ENCODE peak calls at places on chromosomes 13 and 19, in seven cellular contexts. N is body of pancreas, W is aorta, D is BE2C, G is heart left ventricle, T is fibroblast of lung, X is uterus. C is an unnamed sample. For H3K4me1, the result is how much of the 10 kb centered on the place peaks cover.

GRCh38 chr13:26811636-26812035 is 51.0 kb upstream of the GPR12 start:
- DNase-seq in N (no peak), X (no peak), G (no peak), T (no peak), D (no peak), W (no peak), C (no peak)

GRCh38 chr13:43686557-43686956 is 100.2 kb downstream of the ENOX1 start:
- DNase-seq in X (peak), N (peak), D (peak), T (peak), G (peak), W (no peak), C (no peak)

GRCh38 chr13:95643471-95643813 is 1.1 kb downstream of the DZIP1 start:
- DNase-seq in G (no peak), D (peak), N (no peak), T (peak), X (peak), W (no peak), C (no peak)

GRCh38 chr13:106491928-106492327 is 43.5 kb downstream of the EFNB2 start:
- DNase-seq in W (no peak), D (no peak), G (no peak), N (no peak), X (no peak), T (no peak), C (no peak)

GRCh38 chr19:4933528-4933927 is 24.2 kb downstream of the UHRF1 start:
- DNase-seq in X (no peak), T (peak), W (no peak), D (no peak), N (peak), G (no peak), C (no peak)

GRCh38 chr13:109707044-109707794 is 79.2 kb downstream of the IRS2 start:
- DNase-seq in D (peak), G (no peak), T (peak), N (no peak), X (no peak), W (no peak), C (no peak)

GRCh38 chr19:53333071-53333465 is 481 bp upstream of the ZNF845 start:
- DNase-seq in W (peak), X (peak), D (peak), N (peak), T (no peak), G (peak), C (peak)

GRCh38 chr19:5282926-5283325 is 57.7 kb downstream of the PTPRS start:
- DNase-seq in X (no peak), D (no peak), G (no peak), N (no peak), W (no peak), T (no peak), C (no peak)

GRCh38 chr19:43749898-43750297 is 4.9 kb downstream of the SMG9 start:
- DNase-seq in G (no peak), N (no peak), W (no peak), D (no peak), T (no peak), X (no peak), C (no peak)

GRCh38 chr13:37443538-37443937 is 155.0 kb downstream of the POSTN start:
- DNase-seq in D (no peak), T (peak), X (no peak), N (no peak), G (no peak), W (no peak), C (no peak)

GRCh38 chr13:80132741-80133601 is 208.0 kb downstream of the SPRY2 start:
- DNase-seq in G (peak), X (peak), W (no peak), N (peak), T (peak), D (peak), C (no peak)

GRCh38 chr19:12723383-12723642 is 419 bp downstream of the TNPO2 start:
- DNase-seq in T (peak), W (no peak), D (no peak), N (no peak), X (no peak), G (no peak), C (no peak)

GRCh38 chr13:106349080-106349841 is 186.2 kb downstream of the EFNB2 start:
- DNase-seq in D (peak), G (peak), T (no peak), W (peak), N (no peak), X (no peak), C (no peak)

GRCh38 chr13:30735025-30735967 is at the start of gene ALOX5AP:
- DNase-seq in D (no peak), W (no peak), G (no peak), T (no peak), N (peak), X (no peak), C (no peak)

GRCh38 chr19:19448238-19448544 is 42.7 kb downstream of the GATAD2A start:
- DNase-seq in G (no peak), T (no peak), D (no peak), N (peak), W (no peak), X (no peak), C (no peak)

GRCh38 chr19:1811942-1812425 is at the start of gene ATP8B3:
- DNase-seq in W (peak), G (no peak), T (no peak), X (no peak), D (no peak), N (no peak), C (peak)

GRCh38 chr13:23506821-23507210 is 63.4 kb upstream of the TNFRSF19 start:
- DNase-seq in W (no peak), D (peak), X (peak), T (peak), G (peak), N (no peak), C (no peak)

GRCh38 chr13:35785563-35786327 is 309.3 kb upstream of the MAB21L1 start:
- DNase-seq in T (no peak), X (no peak), N (no peak), D (peak), W (no peak), G (no peak), C (no peak)

GRCh38 chr13:40706439-40706838 is 40.0 kb upstream of the FOXO1 start:
- DNase-seq in D (no peak), X (no peak), W (no peak), T (no peak), G (no peak), N (no peak), C (no peak)

GRCh38 chr13:32660227-32660626 is 74.0 kb downstream of the PDS5B start:
- DNase-seq in W (no peak), N (no peak), T (no peak), D (peak), X (no peak), G (no peak), C (no peak)

GRCh38 chr13:58979851-58980250 is 1183.9 kb downstream of the DIAPH3 start:
- DNase-seq in T (no peak), W (no peak), X (no peak), N (no peak), G (no peak), D (no peak), C (no peak)

GRCh38 chr13:59856281-59856810 is 307.4 kb downstream of the DIAPH3 start:
- DNase-seq in T (no peak), D (no peak), N (no peak), X (no peak), G (no peak), W (no peak), C (no peak)

GRCh38 chr13:29140277-29140676 is 320.1 kb downstream of the MTUS2 start:
- DNase-seq in G (peak), D (no peak), N (no peak), X (no peak), W (peak), T (peak), C (no peak)

GRCh38 chr13:80047406-80047805 is 293.5 kb downstream of the SPRY2 start:
- DNase-seq in N (peak), D (no peak), X (no peak), W (no peak), G (no peak), T (peak), C (no peak)

GRCh38 chr13:73287871-73288270 is 229.1 kb downstream of the KLF5 start:
- DNase-seq in N (no peak), X (no peak), W (no peak), T (no peak), G (no peak), D (no peak), C (no peak)

GRCh38 chr19:8490395-8490760 is 12.1 kb downstream of the PRAM1 start:
- DNase-seq in D (no peak), N (no peak), W (no peak), G (no peak), T (no peak), X (no peak), C (no peak)

GRCh38 chr13:29587645-29588044 is 7.8 kb downstream of the SLC7A1 start:
- DNase-seq in X (no peak), W (no peak), T (no peak), N (no peak), D (no peak), G (no peak), C (no peak)

GRCh38 chr13:110343241-110343865 is 36.3 kb downstream of the COL4A2 start:
- DNase-seq in N (no peak), W (no peak), T (no peak), X (peak), D (no peak), G (no peak), C (no peak)

GRCh38 chr19:47330466-47330869 is 1.5 kb upstream of the C5AR2 start:
- DNase-seq in W (no peak), T (peak), X (no peak), N (peak), G (no peak), D (no peak), C (no peak)

DNA sequence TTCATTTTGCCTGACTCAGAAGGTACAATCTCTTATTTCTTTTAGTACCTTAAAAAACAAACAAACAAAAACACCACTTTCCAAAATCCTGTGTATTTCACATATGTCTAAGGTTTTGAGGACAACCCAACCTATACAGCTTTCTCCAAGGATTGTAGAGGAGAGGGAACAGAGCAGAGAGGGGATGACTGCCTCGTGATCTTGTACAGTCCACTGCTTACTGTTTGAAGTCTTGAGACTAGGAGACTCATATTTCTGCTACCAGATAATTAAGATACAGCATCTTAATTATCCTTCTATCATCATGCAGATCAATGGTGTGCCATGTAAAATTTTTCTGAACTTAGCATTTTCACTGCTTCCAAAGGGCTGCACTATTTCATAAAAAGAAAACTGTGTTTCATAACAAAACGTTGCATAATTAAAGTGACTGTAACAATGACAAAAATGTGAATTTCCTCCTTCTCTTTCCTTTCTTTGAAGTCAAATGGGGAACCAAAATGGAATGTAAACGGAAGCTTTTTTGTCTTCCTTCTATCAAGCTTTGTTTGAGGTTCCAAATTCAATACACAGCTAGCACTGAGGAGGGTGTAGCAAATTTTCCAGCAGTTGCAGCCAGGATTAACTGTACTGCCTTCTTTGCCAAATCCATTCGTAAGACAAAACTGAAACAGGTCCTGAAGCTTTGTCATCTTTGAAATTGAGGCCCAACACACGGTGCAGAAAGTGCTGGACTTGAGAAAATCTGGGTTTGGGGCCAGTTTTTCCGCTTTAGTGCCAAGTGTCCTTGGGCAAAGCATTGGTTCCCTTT is 34.8 kb upstream of the RCBTB2 start:
- DNase-seq in D (no peak), X (no peak), G (peak), N (peak), T (peak), W (no peak), C (no peak)
- H3K4me1 ChIP-seq in D (under half), X (under half), G (half or more), N (under half), T (under half), W (under half), C (under half)

GRCh38 chr19:3426433-3426832 is 53.9 kb downstream of the SMIM24 start:
- DNase-seq in X (no peak), W (no peak), N (no peak), G (no peak), D (no peak), T (no peak), C (no peak)
- H3K4me1 ChIP-seq in X (under half), W (under half), N (under half), G (under half), D (under half), T (under half), C (under half)

DNA sequence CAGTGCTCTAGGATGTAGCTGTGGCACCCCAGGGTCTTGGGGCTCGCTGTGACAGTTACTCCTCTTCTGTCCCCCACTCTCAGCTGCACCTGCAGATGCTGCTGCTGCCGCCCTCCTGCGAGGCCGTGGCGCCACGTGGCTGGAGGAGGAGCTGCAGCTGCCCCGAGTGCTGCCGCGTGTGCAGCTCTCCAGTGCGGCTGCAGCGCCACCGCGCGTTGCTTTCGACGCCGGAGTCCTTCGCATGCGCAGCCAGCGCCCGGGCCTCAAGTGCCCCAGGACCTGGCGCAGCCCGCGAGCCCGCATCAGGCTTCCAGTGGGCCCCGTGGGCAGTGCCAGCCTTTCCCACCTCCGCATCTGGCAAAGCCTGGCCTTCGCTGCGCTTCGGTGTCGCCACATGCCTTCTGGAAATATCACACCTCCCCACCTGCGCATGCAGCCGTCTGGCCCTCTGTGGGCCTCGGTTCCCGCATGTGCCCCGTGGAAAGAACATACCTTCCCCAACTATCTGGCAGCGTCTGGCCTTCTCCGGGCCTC is 692 bp upstream of the ZNF580 start:
- DNase-seq in T (peak), N (peak), G (peak), D (peak), X (no peak), W (peak), C (peak)
- H3K4me1 ChIP-seq in T (under half), N (half or more), G (half or more), D (under half), X (under half), W (under half), C (half or more)

GRCh38 chr13:51251480-51251879 is 29.3 kb downstream of the FAM124A start:
- DNase-seq in D (no peak), W (no peak), X (no peak), N (no peak), T (no peak), G (no peak), C (no peak)

GRCh38 chr13:51252954-51253531 is 30.8 kb downstream of the FAM124A start:
- DNase-seq in N (peak), D (no peak), X (no peak), T (no peak), W (no peak), G (no peak), C (no peak)

GRCh38 chr13:51246411-51247298 is 24.5 kb downstream of the FAM124A start:
- DNase-seq in G (peak), W (peak), X (no peak), D (peak), N (no peak), T (no peak), C (no peak)

GRCh38 chr13:51249254-51249653 is 27.1 kb downstream of the FAM124A start:
- DNase-seq in T (peak), D (no peak), N (no peak), W (no peak), X (no peak), G (no peak), C (no peak)

GRCh38 chr13:51249767-51250741 is 27.9 kb downstream of the FAM124A start:
- DNase-seq in T (no peak), D (no peak), X (no peak), G (no peak), W (no peak), N (peak), C (no peak)
- H3K4me1 ChIP-seq in T (under half), D (under half), X (under half), G (under half), W (under half), N (under half), C (under half)

GRCh38 chr19:3336680-3337523 is 29.5 kb upstream of the NFIC start:
- DNase-seq in N (peak), W (peak), T (peak), X (peak), D (no peak), G (peak), C (no peak)

GRCh38 chr19:3335431-3336350 is 30.7 kb upstream of the NFIC start:
- DNase-seq in D (no peak), G (peak), W (no peak), X (peak), N (peak), T (peak), C (no peak)

GRCh38 chr19:3340340-3340739 is 26.0 kb upstream of the NFIC start:
- DNase-seq in T (no peak), N (no peak), W (no peak), X (no peak), D (no peak), G (no peak), C (no peak)

GRCh38 chr19:3336351-3336679 is 30.1 kb upstream of the NFIC start:
- DNase-seq in X (no peak), N (no peak), W (no peak), G (no peak), D (no peak), T (no peak), C (no peak)

GRCh38 chr19:3338541-3339181 is 27.7 kb upstream of the NFIC start:
- DNase-seq in D (no peak), N (peak), W (no peak), X (no peak), T (no peak), G (no peak), C (peak)
- H3K4me1 ChIP-seq in D (under half), N (half or more), W (under half), X (under half), T (under half), G (under half), C (under half)

GRCh38 chr19:51294977-51295375 is 16.5 kb upstream of the IGLON5 start:
- DNase-seq in D (no peak), T (no peak), N (no peak), X (no peak), W (no peak), G (no peak), C (no peak)

GRCh38 chr19:51294211-51294976 is 17.1 kb upstream of the IGLON5 start:
- DNase-seq in X (no peak), G (no peak), N (no peak), W (no peak), D (no peak), T (no peak), C (no peak)

GRCh38 chr19:51296331-51297093 is 14.9 kb upstream of the IGLON5 start:
- DNase-seq in W (no peak), N (no peak), D (peak), G (no peak), X (no peak), T (no peak), C (no peak)

GRCh38 chr19:51297406-51297805 is 14.0 kb upstream of the IGLON5 start:
- DNase-seq in G (no peak), D (no peak), X (no peak), W (no peak), T (no peak), N (no peak), C (no peak)

GRCh38 chr19:51295382-51296126 is 15.9 kb upstream of the IGLON5 start:
- DNase-seq in N (no peak), W (no peak), T (no peak), D (no peak), G (no peak), X (no peak), C (no peak)
- H3K4me1 ChIP-seq in N (under half), W (under half), T (under half), D (under half), G (under half), X (under half), C (under half)

GRCh38 chr19:10769533-10770491 is 51.9 kb downstream of the DNM2 start:
- DNase-seq in N (peak), X (peak), W (no peak), D (peak), G (peak), T (peak), C (no peak)
- H3K4me1 ChIP-seq in N (half or more), X (under half), W (under half), D (under half), G (half or more), T (under half), C (under half)

GRCh38 chr19:10418281-10419199 is 1.8 kb upstream of the PDE4A start:
- DNase-seq in X (no peak), W (no peak), T (no peak), D (peak), N (no peak), G (no peak), C (no peak)

GRCh38 chr19:10417598-10418280 is 2.6 kb upstream of the PDE4A start:
- DNase-seq in T (no peak), G (no peak), X (no peak), N (no peak), W (peak), D (peak), C (no peak)

GRCh38 chr19:10416083-10416379 is 4.3 kb upstream of the PDE4A start:
- DNase-seq in G (no peak), X (no peak), N (no peak), D (no peak), T (no peak), W (no peak), C (no peak)

GRCh38 chr19:10419200-10419645 is 1.1 kb upstream of the PDE4A start:
- DNase-seq in D (peak), W (peak), T (no peak), G (no peak), N (no peak), X (no peak), C (peak)

DNA sequence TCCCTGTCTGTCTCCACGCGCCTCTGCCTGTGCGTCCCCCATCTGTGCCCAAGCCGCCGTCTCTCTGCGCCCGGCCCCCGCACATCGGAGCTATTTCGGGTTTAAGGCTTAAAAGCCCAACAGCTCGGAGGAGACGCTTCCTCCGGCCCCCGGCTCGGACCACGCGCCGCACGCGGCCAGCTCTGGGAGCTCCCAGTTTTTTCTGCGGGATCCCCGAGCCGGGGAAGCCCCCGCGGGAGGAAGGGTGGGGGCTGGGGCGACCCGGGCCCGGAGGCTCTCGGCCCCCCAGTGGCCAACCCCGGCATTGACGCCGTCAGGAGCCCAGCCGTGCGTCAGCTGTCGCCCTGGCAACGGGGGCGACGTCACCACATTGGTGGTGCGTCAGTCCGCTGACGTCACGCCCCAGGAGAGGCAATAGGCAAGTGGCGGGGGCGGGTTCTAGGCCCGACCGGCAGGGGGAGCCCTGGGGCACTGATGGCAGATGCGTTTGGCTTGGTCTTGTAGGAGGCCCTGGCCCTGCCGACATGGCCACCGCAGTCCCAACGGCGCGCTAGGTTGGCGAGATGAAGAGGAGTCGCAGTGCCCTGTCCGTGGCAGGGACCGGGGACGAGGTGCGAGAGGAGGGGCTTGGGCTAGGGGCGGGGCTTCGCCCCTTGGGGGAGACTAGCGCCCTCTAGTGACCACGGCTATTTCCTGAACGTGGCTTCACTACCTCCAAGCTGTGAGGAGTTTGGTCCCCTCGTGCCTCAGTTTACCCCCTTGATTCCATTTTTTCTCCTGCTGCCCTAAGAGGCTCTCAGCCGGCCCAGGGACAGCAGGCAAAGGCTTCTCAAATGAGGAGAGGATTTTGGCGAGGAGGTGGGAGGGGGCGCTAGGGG is 3.7 kb upstream of the PDE4A start:
- DNase-seq in G (peak), W (peak), X (no peak), D (peak), T (peak), N (peak), C (peak)
- H3K4me1 ChIP-seq in G (half or more), W (under half), X (under half), D (under half), T (under half), N (under half), C (half or more)